ENCODE peak calls at places on chromosome 16, in nine cellular contexts. J, Z, F, Q, K, U, A, L and V are unnamed samples.

GRCh38 chr16:10090816-10091215 is 91.4 kb downstream of the GRIN2A start:
- DNase-seq in Q (no peak), F (no peak), K (no peak), J (no peak), A (no peak), L (no peak), U (no peak), Z (no peak), V (no peak)

GRCh38 chr16:16146380-16147315 is 76.6 kb downstream of the ABCC6 start:
- DNase-seq in U (no peak), A (no peak), K (no peak), J (no peak), F (no peak), L (no peak), Q (no peak), Z (no peak), V (no peak)

GRCh38 chr16:66432429-66432828 is 5.3 kb downstream of the BEAN1 start:
- DNase-seq in J (no peak), K (no peak), U (no peak), Q (no peak), F (no peak), L (no peak), A (no peak), Z (peak), V (no peak)

GRCh38 chr16:51465026-51465425 is 314.0 kb upstream of the SALL1 start:
- DNase-seq in Q (no peak), J (no peak), L (no peak), U (no peak), Z (no peak), K (no peak), F (no peak), A (peak), V (no peak)

GRCh38 chr16:30728904-30729672 is 19.1 kb upstream of the PHKG2 start:
- DNase-seq in Q (no peak), U (no peak), F (no peak), J (no peak), L (no peak), K (peak), A (no peak), Z (no peak), V (no peak)

GRCh38 chr16:86448306-86448705 is 62.0 kb upstream of the FOXF1 start:
- DNase-seq in U (no peak), A (no peak), Z (no peak), K (no peak), F (no peak), Q (no peak), L (no peak), J (no peak), V (no peak)

GRCh38 chr16:31713945-31714898 is 159.4 kb upstream of the ZNF267 start:
- DNase-seq in F (no peak), U (no peak), A (no peak), J (no peak), Z (peak), K (no peak), L (peak), Q (no peak), V (no peak)

GRCh38 chr16:15648135-15648730 is 1.8 kb upstream of the NDE1 start:
- DNase-seq in Q (no peak), K (no peak), F (no peak), Z (no peak), L (no peak), J (no peak), A (no peak), U (no peak), V (no peak)

GRCh38 chr16:46745594-46745993 is 2.5 kb downstream of the MYLK3 start:
- DNase-seq in A (no peak), K (no peak), U (no peak), J (no peak), F (no peak), L (no peak), Z (peak), Q (no peak), V (no peak)

GRCh38 chr16:7209598-7209997 is 123.0 kb upstream of the RBFOX1 start:
- DNase-seq in J (no peak), F (no peak), L (no peak), Z (no peak), A (no peak), U (no peak), Q (no peak), K (no peak), V (no peak)

GRCh38 chr16:28537076-28537475 is 1.7 kb downstream of the NUPR1 start:
- DNase-seq in J (no peak), L (no peak), U (no peak), A (no peak), Z (no peak), Q (no peak), K (no peak), F (no peak), V (no peak)

GRCh38 chr16:70592106-70592571 is 54.2 kb upstream of the IL34 start:
- DNase-seq in Z (no peak), L (no peak), U (peak), J (no peak), F (no peak), K (peak), A (no peak), Q (peak), V (no peak)

GRCh38 chr16:11674818-11675560 is 6.7 kb downstream of the SNN start:
- DNase-seq in F (peak), U (peak), K (no peak), L (no peak), J (no peak), A (no peak), Z (no peak), Q (no peak), V (no peak)

GRCh38 chr16:31508706-31509523 is 724 bp upstream of the RUSF1 start:
- DNase-seq in Q (no peak), F (no peak), A (no peak), U (no peak), L (no peak), K (no peak), Z (no peak), J (no peak), V (no peak)

GRCh38 chr16:78045865-78046581 is 23.7 kb downstream of the CLEC3A start:
- DNase-seq in F (no peak), A (peak), Q (no peak), U (peak), L (peak), K (peak), J (no peak), Z (peak), V (peak)

GRCh38 chr16:66662445-66663194 is 33.9 kb downstream of the CMTM4 start:
- DNase-seq in Z (no peak), J (no peak), A (no peak), U (no peak), F (peak), Q (no peak), K (no peak), L (peak), V (no peak)

GRCh38 chr16:4052801-4053662 is 63.2 kb downstream of the ADCY9 start:
- DNase-seq in L (peak), F (no peak), U (no peak), A (no peak), Q (peak), J (peak), Z (peak), K (peak), V (no peak)

GRCh38 chr16:84665843-84666242 is 17.5 kb downstream of the KLHL36 start:
- DNase-seq in A (no peak), U (no peak), K (no peak), Z (no peak), Q (no peak), L (no peak), F (no peak), J (no peak), V (no peak)

GRCh38 chr16:88764913-88765349 is 20.1 kb downstream of the PIEZO1 start:
- DNase-seq in Z (peak), L (peak), F (no peak), K (no peak), U (no peak), Q (no peak), J (no peak), A (no peak), V (no peak)
- H3K4me3 ChIP-seq in Z (no peak), L (no peak), F (no peak), K (no peak), U (no peak), Q (no peak), J (no peak), A (no peak), V (no peak)

GRCh38 chr16:49700222-49700927 is 155.5 kb downstream of the ZNF423 start:
- DNase-seq in J (no peak), K (peak), F (no peak), L (no peak), Q (peak), U (peak), Z (peak), A (no peak), V (no peak)
- H3K4me3 ChIP-seq in J (no peak), K (no peak), F (no peak), L (no peak), Q (no peak), U (no peak), Z (no peak), A (no peak), V (no peak)

DNA sequence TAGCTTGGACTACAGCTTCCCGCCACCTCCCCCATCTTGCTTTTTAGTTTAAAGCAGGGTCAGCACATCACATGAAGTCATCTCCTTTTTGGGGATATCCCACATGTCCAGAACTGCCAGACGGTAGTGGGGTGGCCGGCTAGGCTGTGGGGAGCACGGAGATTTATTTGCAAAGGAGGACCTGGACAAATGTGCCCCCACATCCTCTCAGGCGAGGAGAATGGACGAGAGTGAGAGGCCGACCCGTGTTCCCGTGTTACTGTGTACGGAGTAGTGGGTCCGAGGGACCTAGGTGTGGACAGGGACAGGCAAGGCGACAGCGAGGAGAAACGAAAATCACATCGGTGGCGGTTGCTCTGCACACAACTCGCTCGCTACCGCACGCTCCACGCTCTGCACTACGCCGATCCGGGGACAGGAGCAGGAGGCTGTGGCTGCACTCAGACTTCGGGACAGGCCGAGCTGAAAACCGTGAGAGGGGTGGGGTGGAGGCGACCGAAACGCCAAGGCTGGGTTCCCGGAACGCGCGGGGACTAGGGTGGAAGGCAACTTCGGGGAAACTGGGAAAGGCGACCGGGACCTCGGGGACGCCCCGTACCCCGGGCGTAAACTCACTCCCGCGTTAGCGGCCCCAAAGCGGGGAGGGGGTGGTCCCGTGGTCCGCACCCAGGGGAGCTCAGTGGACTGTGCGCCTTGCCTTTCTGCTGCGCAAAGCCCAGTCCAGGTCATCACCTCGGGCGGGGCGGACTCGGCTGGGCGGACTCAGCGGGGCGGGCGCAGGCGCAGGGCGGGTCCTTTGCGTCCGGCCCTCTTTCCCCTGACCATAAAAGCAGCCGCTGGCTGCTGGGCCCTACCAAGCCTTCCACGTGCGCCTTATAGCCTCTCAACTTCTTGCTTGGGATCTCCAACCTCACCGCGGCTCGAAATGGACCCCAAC is at the start of gene MT1A:
- DNase-seq in Z (peak), U (peak), L (peak), Q (peak), K (peak), A (no peak), F (no peak), J (no peak), V (no peak)
- H3K4me3 ChIP-seq in Z (peak), U (peak), L (peak), Q (peak), K (no peak), A (peak), F (no peak), J (peak), V (no peak)

GRCh38 chr16:534089-534635 is 6.7 kb downstream of the CAPN15 start:
- DNase-seq in A (no peak), J (no peak), K (no peak), F (no peak), Z (no peak), Q (no peak), L (no peak), U (no peak), V (no peak)
- H3K4me3 ChIP-seq in A (no peak), J (peak), K (no peak), F (no peak), Z (no peak), Q (no peak), L (no peak), U (no peak), V (no peak)

GRCh38 chr16:17414421-17414820 is 56.3 kb downstream of the XYLT1 start:
- DNase-seq in F (no peak), U (no peak), K (no peak), L (no peak), A (no peak), Q (no peak), J (no peak), Z (no peak), V (no peak)
- H3K4me3 ChIP-seq in F (no peak), U (no peak), K (no peak), L (no peak), A (no peak), Q (no peak), J (no peak), Z (no peak), V (no peak)

DNA sequence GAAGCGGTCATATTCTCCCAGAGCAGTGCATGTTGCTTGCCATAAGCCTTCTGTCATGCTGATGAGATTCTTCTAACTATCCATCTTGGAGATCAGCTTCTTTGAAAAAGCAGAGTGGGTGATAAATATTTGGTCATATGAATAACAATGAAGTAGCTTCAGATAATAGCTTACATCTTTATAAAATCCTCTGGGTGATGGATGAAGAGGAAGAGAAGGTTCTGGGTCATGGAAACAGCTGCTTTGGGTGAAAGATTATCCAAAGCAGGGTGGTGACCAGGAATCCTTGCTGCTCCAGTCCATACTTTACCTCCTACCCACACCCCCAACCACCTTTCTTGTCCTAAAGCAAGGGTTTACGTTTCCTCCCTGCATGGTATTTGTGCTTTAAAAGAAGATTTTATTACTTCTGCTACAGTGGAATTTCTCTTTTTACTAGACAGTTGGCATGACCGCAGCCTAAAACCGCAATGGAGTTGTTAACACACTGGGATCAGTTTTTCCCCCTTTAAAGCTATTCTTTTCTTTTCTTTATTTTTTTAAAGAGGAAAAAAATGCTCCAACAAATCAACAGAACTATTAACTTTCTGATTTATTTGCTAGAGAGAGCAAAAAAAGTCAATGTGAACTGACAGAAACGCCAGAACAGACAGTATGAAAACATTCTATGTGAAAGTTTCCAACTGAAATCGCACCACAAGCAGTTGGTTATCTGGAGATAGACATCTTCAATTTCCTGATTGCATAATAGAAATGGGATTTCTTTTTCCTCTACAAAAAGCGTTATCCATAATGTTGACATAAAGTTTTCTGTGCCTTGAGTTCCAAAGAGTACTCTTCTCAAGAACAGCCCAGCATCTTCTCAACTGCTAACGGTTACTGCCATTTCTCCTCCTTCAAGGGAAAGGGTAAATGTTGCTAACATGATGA is 236.0 kb downstream of the IRX3 start:
- DNase-seq in Q (no peak), Z (peak), L (no peak), A (no peak), F (no peak), U (no peak), K (no peak), J (no peak), V (peak)
- H3K4me3 ChIP-seq in Q (no peak), Z (no peak), L (no peak), A (no peak), F (no peak), U (no peak), K (no peak), J (no peak), V (no peak)

GRCh38 chr16:68021490-68021889 is 1.5 kb downstream of the DDX28 start:
- DNase-seq in J (no peak), Z (no peak), L (no peak), K (no peak), U (no peak), A (no peak), F (no peak), Q (no peak), V (no peak)
- H3K4me3 ChIP-seq in J (peak), Z (peak), L (no peak), K (no peak), U (no peak), A (no peak), F (no peak), Q (peak), V (no peak)

DNA sequence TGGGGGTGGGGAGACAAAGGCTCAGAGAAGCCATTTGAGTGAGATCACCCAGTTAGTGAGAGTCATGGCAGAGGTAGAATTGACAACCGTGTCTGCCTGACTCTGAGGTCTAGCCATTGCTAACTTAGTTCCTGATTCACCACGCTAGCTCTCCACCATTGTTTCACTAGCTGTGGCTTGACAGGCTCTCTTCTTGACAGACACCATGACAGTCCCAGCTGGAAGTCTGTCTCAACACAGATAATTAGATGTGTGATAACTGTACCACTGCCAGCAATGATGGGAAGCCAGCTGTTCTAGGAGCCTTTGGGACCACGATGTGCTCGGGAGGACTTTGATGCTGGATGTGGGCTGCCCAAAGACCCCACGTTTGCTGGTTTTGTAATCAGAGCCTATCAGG is 170.5 kb upstream of the CACNG3 start:
- DNase-seq in A (no peak), Z (no peak), U (no peak), Q (no peak), F (no peak), K (no peak), J (no peak), L (no peak), V (no peak)
- H3K4me3 ChIP-seq in A (no peak), Z (no peak), U (no peak), Q (no peak), F (no peak), K (no peak), J (no peak), L (no peak), V (no peak)